ENCODE peak calls at places on chromosomes 5 and 9, in seven cellular contexts. P, Y, O, C, E, X and R are unnamed samples.

GRCh38 chr5:7815757-7816534 is 35.0 kb downstream of the CFAP90 start:
- DNase-seq in P (peak), Y (peak), O (peak), C (peak), E (peak), X (peak), R (peak)

GRCh38 chr5:133119233-133119711 is 67.5 kb downstream of the HSPA4 start:
- DNase-seq in P (no peak), Y (no peak), O (no peak), C (no peak), E (no peak), X (no peak), R (no peak)

GRCh38 chr5:156120777-156121176 is 206.2 kb upstream of the SGCD start:
- DNase-seq in P (no peak), Y (no peak), O (no peak), C (no peak), E (no peak), X (no peak), R (no peak)

GRCh38 chr5:145350501-145350900 is 484.6 kb downstream of the PRELID2 start:
- DNase-seq in P (no peak), Y (no peak), O (no peak), C (no peak), E (peak), X (no peak), R (no peak)

GRCh38 chr5:174550026-174550425 is 174.4 kb upstream of the MSX2 start:
- DNase-seq in P (no peak), Y (no peak), O (no peak), C (no peak), E (no peak), X (no peak), R (no peak)

GRCh38 chr5:96348536-96348935 is 84.5 kb downstream of the PCSK1 start:
- DNase-seq in P (no peak), Y (no peak), O (no peak), C (no peak), E (no peak), X (no peak), R (no peak)

GRCh38 chr5:115435776-115436712 is 108.5 kb downstream of the FEM1C start:
- DNase-seq in P (no peak), Y (no peak), O (no peak), C (no peak), E (peak), X (no peak), R (no peak)

GRCh38 chr5:14399054-14399657 is 182.4 kb upstream of the OTULINL start:
- DNase-seq in P (no peak), Y (no peak), O (no peak), C (peak), E (peak), X (peak), R (peak)

GRCh38 chr5:14108170-14108996 is 34.8 kb upstream of the TRIO start:
- DNase-seq in P (peak), Y (no peak), O (peak), C (peak), E (peak), X (peak), R (peak)

GRCh38 chr5:38780316-38780715 is 65.5 kb upstream of the OSMR start:
- DNase-seq in P (no peak), Y (no peak), O (no peak), C (no peak), E (peak), X (no peak), R (no peak)

GRCh38 chr9:32701321-32702022 is 66.0 kb upstream of the TAF1L start:
- DNase-seq in P (no peak), Y (no peak), O (no peak), C (no peak), E (peak), X (no peak), R (no peak)

GRCh38 chr5:72386639-72387038 is 66.5 kb downstream of the PTCD2 start:
- DNase-seq in P (no peak), Y (no peak), O (no peak), C (no peak), E (no peak), X (no peak), R (no peak)

GRCh38 chr9:95010431-95010838 is 283.9 kb downstream of the AOPEP start:
- DNase-seq in P (no peak), Y (no peak), O (no peak), C (no peak), E (peak), X (no peak), R (no peak)

GRCh38 chr5:54217826-54218503 is 92.4 kb downstream of the ARL15 start:
- DNase-seq in P (peak), Y (no peak), O (peak), C (peak), E (peak), X (peak), R (peak)

GRCh38 chr5:132375957-132376356 is 6.4 kb downstream of the SLC22A5 start:
- DNase-seq in P (no peak), Y (no peak), O (no peak), C (no peak), E (no peak), X (no peak), R (no peak)

GRCh38 chr5:28903643-28904042 is 1865.3 kb upstream of the CDH9 start:
- DNase-seq in P (no peak), Y (no peak), O (no peak), C (no peak), E (no peak), X (no peak), R (no peak)

GRCh38 chr5:124678478-124678877 is 68.0 kb downstream of the ZNF608 start:
- DNase-seq in P (peak), Y (no peak), O (no peak), C (no peak), E (peak), X (no peak), R (no peak)

GRCh38 chr5:83924171-83924570 is 203.5 kb upstream of the HAPLN1 start:
- DNase-seq in P (no peak), Y (no peak), O (no peak), C (no peak), E (no peak), X (no peak), R (no peak)

GRCh38 chr5:53031695-53032096 is 42.5 kb downstream of the ITGA2 start:
- DNase-seq in P (no peak), Y (no peak), O (no peak), C (peak), E (peak), X (no peak), R (peak)

GRCh38 chr5:124040799-124041198 is 528.8 kb downstream of the CSNK1G3 start:
- DNase-seq in P (peak), Y (no peak), O (no peak), C (no peak), E (no peak), X (no peak), R (no peak)

GRCh38 chr5:88665750-88666215 is 217.2 kb downstream of the MEF2C start:
- DNase-seq in P (no peak), Y (no peak), O (no peak), C (no peak), E (no peak), X (no peak), R (no peak)

GRCh38 chr9:71223953-71224538 is 102.6 kb upstream of the TRPM3 start:
- DNase-seq in P (no peak), Y (no peak), O (no peak), C (no peak), E (no peak), X (no peak), R (no peak)

GRCh38 chr9:134065720-134066419 is 2.0 kb downstream of the BRD3 start:
- DNase-seq in P (no peak), Y (peak), O (peak), C (peak), E (peak), X (peak), R (peak)

GRCh38 chr9:19641046-19641445 is 147.8 kb downstream of the SLC24A2 start:
- DNase-seq in P (no peak), Y (no peak), O (no peak), C (no peak), E (no peak), X (no peak), R (peak)

GRCh38 chr5:165361143-165361542 is 1855.7 kb downstream of the MAT2B start:
- DNase-seq in P (no peak), Y (no peak), O (no peak), C (no peak), E (no peak), X (no peak), R (no peak)

GRCh38 chr5:100186181-100186580 is 349.0 kb upstream of the FAM174A start:
- DNase-seq in P (no peak), Y (no peak), O (no peak), C (no peak), E (no peak), X (no peak), R (no peak)

GRCh38 chr5:159965031-159965837 is 43.7 kb upstream of the TTC1 start:
- DNase-seq in P (peak), Y (peak), O (peak), C (no peak), E (peak), X (peak), R (no peak)

GRCh38 chr5:145189786-145190185 is 645.4 kb downstream of the PRELID2 start:
- DNase-seq in P (no peak), Y (no peak), O (no peak), C (no peak), E (no peak), X (no peak), R (no peak)

GRCh38 chr5:178542455-178542854 is 47.7 kb downstream of the COL23A1 start:
- DNase-seq in P (peak), Y (peak), O (no peak), C (no peak), E (no peak), X (no peak), R (no peak)

GRCh38 chr5:23084815-23085214 is 231.7 kb upstream of the CDH12 start:
- DNase-seq in P (no peak), Y (no peak), O (no peak), C (no peak), E (no peak), X (no peak), R (peak)

GRCh38 chr9:137520614-137521404 is 29.4 kb downstream of the PNPLA7 start:
- DNase-seq in P (no peak), Y (peak), O (no peak), C (no peak), E (no peak), X (no peak), R (no peak)

GRCh38 chr9:82242285-82242963 is 253.9 kb downstream of the SPATA31D1 start:
- DNase-seq in P (no peak), Y (peak), O (no peak), C (no peak), E (no peak), X (peak), R (no peak)

GRCh38 chr5:171979606-171980005 is 26.8 kb downstream of the FBXW11 start:
- DNase-seq in P (no peak), Y (no peak), O (no peak), C (no peak), E (peak), X (no peak), R (no peak)

GRCh38 chr5:68875351-68875750 is 218.5 kb upstream of the SLC30A5 start:
- DNase-seq in P (no peak), Y (no peak), O (no peak), C (peak), E (no peak), X (no peak), R (peak)

GRCh38 chr9:35903049-35903448 is 3.0 kb upstream of the HRCT1 start:
- DNase-seq in P (peak), Y (no peak), O (no peak), C (peak), E (peak), X (peak), R (peak)

GRCh38 chr9:109063765-109064164 is 50.5 kb upstream of the CTNNAL1 start:
- DNase-seq in P (no peak), Y (no peak), O (no peak), C (no peak), E (peak), X (no peak), R (peak)
- H3K4me3 ChIP-seq in P (no peak), Y (no peak), O (no peak), C (no peak), E (no peak), X (no peak), R (no peak)

DNA sequence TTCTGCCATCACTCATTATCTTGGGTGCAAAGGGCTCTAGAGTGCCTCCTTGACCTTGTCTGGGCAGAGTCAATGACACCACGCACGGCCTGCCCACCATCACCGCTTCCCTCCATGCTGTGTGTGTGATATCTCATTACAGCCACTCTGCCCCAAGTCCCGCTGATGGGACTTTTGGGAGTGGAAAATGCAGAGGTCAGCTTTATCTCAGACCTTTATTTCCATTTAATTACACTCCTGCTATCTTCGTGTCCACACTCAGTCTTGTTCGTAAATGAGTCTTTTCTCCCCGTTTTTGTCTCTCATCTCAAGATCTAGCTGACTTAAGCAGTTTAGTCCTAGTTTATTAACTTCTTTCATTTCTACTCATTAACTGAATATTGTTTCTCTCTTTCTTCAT is 226.2 kb downstream of the ICE1 start:
- DNase-seq in P (no peak), Y (no peak), O (no peak), C (no peak), E (no peak), X (no peak), R (no peak)
- H3K4me3 ChIP-seq in P (no peak), Y (no peak), O (no peak), C (no peak), E (no peak), X (no peak), R (no peak)

GRCh38 chr9:69672828-69673640 is 863 bp upstream of the APBA1 start:
- DNase-seq in P (peak), Y (peak), O (peak), C (peak), E (peak), X (peak), R (peak)
- H3K4me3 ChIP-seq in P (peak), Y (peak), O (peak), C (peak), E (peak), X (peak), R (peak)

GRCh38 chr5:16461782-16462181 is 3.8 kb downstream of the ZNF622 start:
- DNase-seq in P (no peak), Y (no peak), O (no peak), C (no peak), E (no peak), X (no peak), R (no peak)
- H3K4me3 ChIP-seq in P (no peak), Y (no peak), O (no peak), C (peak), E (no peak), X (no peak), R (no peak)

GRCh38 chr9:63816742-63817621 is 1468.0 kb downstream of the FOXD4L5 start:
- DNase-seq in P (peak), Y (peak), O (peak), C (peak), E (peak), X (peak), R (no peak)
- H3K4me3 ChIP-seq in P (peak), Y (peak), O (peak), C (peak), E (peak), X (peak), R (no peak)